ENCODE peak calls at places on chromosomes 12 and 14, in eight cellular contexts. One of them, this sample, is unnamed.

GRCh38 chr14:27278341-27278740 is 680.5 kb upstream of the NOVA1 start:
- DNase-seq in WTC11: no peak
- DNase-seq in SW480: no peak
- DNase-seq in memory B cell: no peak
- DNase-seq in HepG2: no peak
- DNase-seq in LoVo: no peak
- DNase-seq in Right ventricle myocardium superior: no peak
- DNase-seq in stimulated activated CD4-positive, alpha-beta T cell treated with anti-CD3 and anti-CD28 coated beads, Interleukin-12 subunit alpha, Interleukin-12 subunit beta, amount 100 ng/mL, for 24 hours: no peak
- DNase-seq in this sample: no peak

GRCh38 chr14:49220492-49220891 is 365.7 kb downstream of the RPS29 start:
- DNase-seq in SW480: no peak
- DNase-seq in stimulated activated CD4-positive, alpha-beta T cell treated with anti-CD3 and anti-CD28 coated beads, Interleukin-12 subunit alpha, Interleukin-12 subunit beta, amount 100 ng/mL, for 24 hours: no peak
- DNase-seq in Right ventricle myocardium superior: no peak
- DNase-seq in memory B cell: no peak
- DNase-seq in LoVo: no peak
- DNase-seq in HepG2: no peak
- DNase-seq in WTC11: no peak
- DNase-seq in this sample: no peak

GRCh38 chr12:53414756-53415417 is 8.8 kb upstream of the AMHR2 start:
- DNase-seq in LoVo: no peak
- DNase-seq in Right ventricle myocardium superior: no peak
- DNase-seq in SW480: no peak
- DNase-seq in WTC11: no peak
- DNase-seq in memory B cell: no peak
- DNase-seq in HepG2: no peak
- DNase-seq in stimulated activated CD4-positive, alpha-beta T cell treated with anti-CD3 and anti-CD28 coated beads, Interleukin-12 subunit alpha, Interleukin-12 subunit beta, amount 100 ng/mL, for 24 hours: no peak
- DNase-seq in this sample: no peak

GRCh38 chr12:124453419-124454351 is 113.7 kb downstream of the NCOR2 start:
- DNase-seq in memory B cell: peak
- DNase-seq in HepG2: no peak
- DNase-seq in WTC11: no peak
- DNase-seq in SW480: peak
- DNase-seq in Right ventricle myocardium superior: peak
- DNase-seq in LoVo: peak
- DNase-seq in stimulated activated CD4-positive, alpha-beta T cell treated with anti-CD3 and anti-CD28 coated beads, Interleukin-12 subunit alpha, Interleukin-12 subunit beta, amount 100 ng/mL, for 24 hours: peak
- DNase-seq in this sample: peak

GRCh38 chr12:67271976-67272375 is 2.8 kb downstream of the CAND1 start:
- DNase-seq in WTC11: no peak
- DNase-seq in HepG2: no peak
- DNase-seq in Right ventricle myocardium superior: no peak
- DNase-seq in memory B cell: no peak
- DNase-seq in stimulated activated CD4-positive, alpha-beta T cell treated with anti-CD3 and anti-CD28 coated beads, Interleukin-12 subunit alpha, Interleukin-12 subunit beta, amount 100 ng/mL, for 24 hours: no peak
- DNase-seq in LoVo: no peak
- DNase-seq in SW480: no peak
- DNase-seq in this sample: no peak

GRCh38 chr14:73610692-73611091 is 1.6 kb upstream of the ACOT6 start:
- DNase-seq in memory B cell: no peak
- DNase-seq in LoVo: no peak
- DNase-seq in Right ventricle myocardium superior: no peak
- DNase-seq in stimulated activated CD4-positive, alpha-beta T cell treated with anti-CD3 and anti-CD28 coated beads, Interleukin-12 subunit alpha, Interleukin-12 subunit beta, amount 100 ng/mL, for 24 hours: no peak
- DNase-seq in SW480: no peak
- DNase-seq in WTC11: peak
- DNase-seq in HepG2: peak
- DNase-seq in this sample: no peak

GRCh38 chr12:12010277-12011031 is 60.3 kb upstream of the BCL2L14 start:
- DNase-seq in Right ventricle myocardium superior: peak
- DNase-seq in SW480: peak
- DNase-seq in WTC11: no peak
- DNase-seq in HepG2: no peak
- DNase-seq in stimulated activated CD4-positive, alpha-beta T cell treated with anti-CD3 and anti-CD28 coated beads, Interleukin-12 subunit alpha, Interleukin-12 subunit beta, amount 100 ng/mL, for 24 hours: no peak
- DNase-seq in LoVo: no peak
- DNase-seq in memory B cell: peak
- DNase-seq in this sample: no peak

GRCh38 chr12:122942609-122943008 is 23.7 kb downstream of the ABCB9 start:
- DNase-seq in Right ventricle myocardium superior: no peak
- DNase-seq in stimulated activated CD4-positive, alpha-beta T cell treated with anti-CD3 and anti-CD28 coated beads, Interleukin-12 subunit alpha, Interleukin-12 subunit beta, amount 100 ng/mL, for 24 hours: no peak
- DNase-seq in WTC11: no peak
- DNase-seq in SW480: peak
- DNase-seq in LoVo: peak
- DNase-seq in memory B cell: no peak
- DNase-seq in HepG2: peak
- DNase-seq in this sample: no peak

GRCh38 chr12:70043490-70044138 is 199.6 kb upstream of the CNOT2 start:
- DNase-seq in memory B cell: no peak
- DNase-seq in SW480: no peak
- DNase-seq in HepG2: no peak
- DNase-seq in LoVo: peak
- DNase-seq in WTC11: no peak
- DNase-seq in stimulated activated CD4-positive, alpha-beta T cell treated with anti-CD3 and anti-CD28 coated beads, Interleukin-12 subunit alpha, Interleukin-12 subunit beta, amount 100 ng/mL, for 24 hours: no peak
- DNase-seq in Right ventricle myocardium superior: no peak
- DNase-seq in this sample: no peak

GRCh38 chr12:120261951-120262851 is 3.3 kb downstream of the PXN start:
- DNase-seq in WTC11: no peak
- DNase-seq in Right ventricle myocardium superior: no peak
- DNase-seq in SW480: peak
- DNase-seq in stimulated activated CD4-positive, alpha-beta T cell treated with anti-CD3 and anti-CD28 coated beads, Interleukin-12 subunit alpha, Interleukin-12 subunit beta, amount 100 ng/mL, for 24 hours: no peak
- DNase-seq in LoVo: peak
- DNase-seq in memory B cell: no peak
- DNase-seq in HepG2: no peak
- DNase-seq in this sample: peak

GRCh38 chr14:68941820-68942219 is 37.3 kb downstream of the ACTN1 start:
- DNase-seq in LoVo: no peak
- DNase-seq in Right ventricle myocardium superior: peak
- DNase-seq in stimulated activated CD4-positive, alpha-beta T cell treated with anti-CD3 and anti-CD28 coated beads, Interleukin-12 subunit alpha, Interleukin-12 subunit beta, amount 100 ng/mL, for 24 hours: no peak
- DNase-seq in WTC11: peak
- DNase-seq in HepG2: peak
- DNase-seq in SW480: peak
- DNase-seq in memory B cell: no peak
- DNase-seq in this sample: no peak

GRCh38 chr12:49863946-49864816 is 21.3 kb upstream of the BCDIN3D start:
- DNase-seq in WTC11: no peak
- DNase-seq in LoVo: no peak
- DNase-seq in memory B cell: no peak
- DNase-seq in Right ventricle myocardium superior: no peak
- DNase-seq in SW480: no peak
- DNase-seq in HepG2: no peak
- DNase-seq in stimulated activated CD4-positive, alpha-beta T cell treated with anti-CD3 and anti-CD28 coated beads, Interleukin-12 subunit alpha, Interleukin-12 subunit beta, amount 100 ng/mL, for 24 hours: no peak
- DNase-seq in this sample: no peak

GRCh38 chr12:1692895-1693294 is 2.0 kb downstream of the ADIPOR2 start:
- DNase-seq in LoVo: no peak
- DNase-seq in memory B cell: no peak
- DNase-seq in stimulated activated CD4-positive, alpha-beta T cell treated with anti-CD3 and anti-CD28 coated beads, Interleukin-12 subunit alpha, Interleukin-12 subunit beta, amount 100 ng/mL, for 24 hours: no peak
- DNase-seq in HepG2: no peak
- DNase-seq in Right ventricle myocardium superior: no peak
- DNase-seq in WTC11: no peak
- DNase-seq in SW480: no peak
- DNase-seq in this sample: no peak

GRCh38 chr14:51576899-51577298 is 74.8 kb upstream of the FRMD6 start:
- DNase-seq in HepG2: no peak
- DNase-seq in memory B cell: no peak
- DNase-seq in Right ventricle myocardium superior: no peak
- DNase-seq in WTC11: no peak
- DNase-seq in SW480: no peak
- DNase-seq in stimulated activated CD4-positive, alpha-beta T cell treated with anti-CD3 and anti-CD28 coated beads, Interleukin-12 subunit alpha, Interleukin-12 subunit beta, amount 100 ng/mL, for 24 hours: no peak
- DNase-seq in LoVo: no peak
- DNase-seq in this sample: no peak

GRCh38 chr12:112839386-112839972 is 47.9 kb downstream of the RPH3A start:
- DNase-seq in WTC11: no peak
- DNase-seq in HepG2: peak
- DNase-seq in memory B cell: no peak
- DNase-seq in SW480: peak
- DNase-seq in Right ventricle myocardium superior: no peak
- DNase-seq in LoVo: peak
- DNase-seq in stimulated activated CD4-positive, alpha-beta T cell treated with anti-CD3 and anti-CD28 coated beads, Interleukin-12 subunit alpha, Interleukin-12 subunit beta, amount 100 ng/mL, for 24 hours: no peak
- DNase-seq in this sample: no peak

GRCh38 chr14:91127411-91127810 is 13.5 kb downstream of the DGLUCY start:
- DNase-seq in stimulated activated CD4-positive, alpha-beta T cell treated with anti-CD3 and anti-CD28 coated beads, Interleukin-12 subunit alpha, Interleukin-12 subunit beta, amount 100 ng/mL, for 24 hours: no peak
- DNase-seq in WTC11: no peak
- DNase-seq in Right ventricle myocardium superior: peak
- DNase-seq in HepG2: no peak
- DNase-seq in memory B cell: no peak
- DNase-seq in LoVo: peak
- DNase-seq in SW480: no peak
- DNase-seq in this sample: no peak

GRCh38 chr12:55681142-55682077 is 26.3 kb downstream of the ITGA7 start:
- DNase-seq in stimulated activated CD4-positive, alpha-beta T cell treated with anti-CD3 and anti-CD28 coated beads, Interleukin-12 subunit alpha, Interleukin-12 subunit beta, amount 100 ng/mL, for 24 hours: no peak
- DNase-seq in Right ventricle myocardium superior: peak
- DNase-seq in memory B cell: no peak
- DNase-seq in SW480: peak
- DNase-seq in WTC11: peak
- DNase-seq in HepG2: peak
- DNase-seq in LoVo: peak
- DNase-seq in this sample: peak

GRCh38 chr12:45433441-45433868 is 217.6 kb downstream of the ANO6 start:
- DNase-seq in stimulated activated CD4-positive, alpha-beta T cell treated with anti-CD3 and anti-CD28 coated beads, Interleukin-12 subunit alpha, Interleukin-12 subunit beta, amount 100 ng/mL, for 24 hours: no peak
- DNase-seq in WTC11: peak
- DNase-seq in LoVo: no peak
- DNase-seq in HepG2: peak
- DNase-seq in Right ventricle myocardium superior: no peak
- DNase-seq in SW480: no peak
- DNase-seq in memory B cell: no peak
- DNase-seq in this sample: no peak

GRCh38 chr14:87522575-87522974 is 470.4 kb downstream of the GALC start:
- DNase-seq in HepG2: no peak
- DNase-seq in WTC11: peak
- DNase-seq in Right ventricle myocardium superior: no peak
- DNase-seq in memory B cell: no peak
- DNase-seq in SW480: peak
- DNase-seq in LoVo: no peak
- DNase-seq in stimulated activated CD4-positive, alpha-beta T cell treated with anti-CD3 and anti-CD28 coated beads, Interleukin-12 subunit alpha, Interleukin-12 subunit beta, amount 100 ng/mL, for 24 hours: no peak
- DNase-seq in this sample: no peak

GRCh38 chr12:115243933-115244628 is 560.1 kb upstream of the TBX3 start:
- DNase-seq in SW480: no peak
- DNase-seq in HepG2: no peak
- DNase-seq in Right ventricle myocardium superior: no peak
- DNase-seq in stimulated activated CD4-positive, alpha-beta T cell treated with anti-CD3 and anti-CD28 coated beads, Interleukin-12 subunit alpha, Interleukin-12 subunit beta, amount 100 ng/mL, for 24 hours: no peak
- DNase-seq in memory B cell: no peak
- DNase-seq in WTC11: no peak
- DNase-seq in LoVo: no peak
- DNase-seq in this sample: no peak

GRCh38 chr12:14261096-14261495 is 104.4 kb upstream of the ATF7IP start:
- DNase-seq in Right ventricle myocardium superior: peak
- DNase-seq in SW480: no peak
- DNase-seq in stimulated activated CD4-positive, alpha-beta T cell treated with anti-CD3 and anti-CD28 coated beads, Interleukin-12 subunit alpha, Interleukin-12 subunit beta, amount 100 ng/mL, for 24 hours: no peak
- DNase-seq in WTC11: peak
- DNase-seq in HepG2: no peak
- DNase-seq in LoVo: no peak
- DNase-seq in memory B cell: no peak
- DNase-seq in this sample: no peak